ENCODE peak calls at places on chromosomes 6 and 20, in seven cellular contexts. Y is posterior vena cava; S is stimulated activated CD4-positive, alpha-beta T cell treated with anti-CD3 and anti-CD28 coated beads, Interleukin-15, amount 100 ng/mL, for 1 hour; Z is transverse colon; X is lung microvascular endothelial cell; I is occipital lobe; V is progenitor cell of endocrine pancreas. Q is an unnamed sample.

GRCh38 chr6:14671261-14671681 is 553.7 kb downstream of the CD83 start:
- DNase-seq in Y (no peak), S (no peak), Z (no peak), X (no peak), I (no peak), V (no peak), Q (no peak)

GRCh38 chr20:41482647-41483552 is 116.3 kb upstream of the EMILIN3 start:
- DNase-seq in Y (no peak), S (no peak), Z (no peak), X (peak), I (no peak), V (no peak), Q (no peak)

GRCh38 chr6:151285121-151285520 is 45.4 kb downstream of the AKAP12 start:
- DNase-seq in Y (no peak), S (no peak), Z (no peak), X (peak), I (no peak), V (no peak), Q (no peak)

GRCh38 chr6:33578588-33579011 is 1.5 kb downstream of the BAK1 start:
- DNase-seq in Y (no peak), S (no peak), Z (peak), X (peak), I (no peak), V (no peak), Q (peak)

GRCh38 chr6:2450546-2450945 is 205.1 kb upstream of the GMDS start:
- DNase-seq in Y (no peak), S (no peak), Z (peak), X (no peak), I (no peak), V (no peak), Q (no peak)

GRCh38 chr20:45873409-45874116 is 7.5 kb upstream of the ZSWIM1 start:
- DNase-seq in Y (no peak), S (no peak), Z (no peak), X (no peak), I (no peak), V (no peak), Q (no peak)

GRCh38 chr6:4635666-4636065 is 140.5 kb upstream of the CDYL start:
- DNase-seq in Y (no peak), S (no peak), Z (no peak), X (no peak), I (no peak), V (no peak), Q (no peak)

GRCh38 chr6:88013015-88013414 is 34.6 kb upstream of the SPACA1 start:
- DNase-seq in Y (no peak), S (no peak), Z (no peak), X (peak), I (no peak), V (no peak), Q (no peak)

GRCh38 chr6:157242791-157243190 is 80.5 kb downstream of the TMEM242 start:
- DNase-seq in Y (peak), S (no peak), Z (no peak), X (no peak), I (no peak), V (no peak), Q (no peak)

GRCh38 chr20:32333988-32334885 is 23.9 kb upstream of the ASXL1 start:
- DNase-seq in Y (peak), S (peak), Z (peak), X (peak), I (peak), V (no peak), Q (peak)

GRCh38 chr6:56235245-56235644 is 12.1 kb downstream of the COL21A1 start:
- DNase-seq in Y (no peak), S (no peak), Z (no peak), X (peak), I (no peak), V (no peak), Q (no peak)

GRCh38 chr6:73152998-73153757 is 72.1 kb downstream of the KHDC1L start:
- DNase-seq in Y (no peak), S (no peak), Z (no peak), X (no peak), I (no peak), V (no peak), Q (no peak)

GRCh38 chr6:158269657-158270056 is 42.6 kb upstream of the TULP4 start:
- DNase-seq in Y (no peak), S (no peak), Z (no peak), X (no peak), I (no peak), V (no peak), Q (no peak)

GRCh38 chr6:157089258-157089657 is 234.1 kb downstream of the TMEM242 start:
- DNase-seq in Y (no peak), S (no peak), Z (no peak), X (peak), I (no peak), V (no peak), Q (no peak)

GRCh38 chr6:116595247-116595646 is 21.0 kb upstream of the RSPH4A start:
- DNase-seq in Y (no peak), S (no peak), Z (no peak), X (no peak), I (no peak), V (no peak), Q (no peak)

GRCh38 chr6:156562019-156562418 is 215.2 kb upstream of the ARID1B start:
- DNase-seq in Y (no peak), S (no peak), Z (no peak), X (no peak), I (no peak), V (no peak), Q (no peak)

GRCh38 chr6:139422105-139423036 is 47.9 kb upstream of the CITED2 start:
- DNase-seq in Y (no peak), S (no peak), Z (no peak), X (no peak), I (no peak), V (no peak), Q (no peak)

GRCh38 chr6:149961728-149962425 is 1.9 kb upstream of the ULBP1 start:
- DNase-seq in Y (peak), S (no peak), Z (no peak), X (peak), I (no peak), V (no peak), Q (no peak)

GRCh38 chr20:36082516-36082915 is 72.0 kb upstream of the EPB41L1 start:
- DNase-seq in Y (no peak), S (no peak), Z (no peak), X (no peak), I (no peak), V (no peak), Q (no peak)

GRCh38 chr6:97189767-97190166 is 93.2 kb downstream of the MMS22L start:
- DNase-seq in Y (no peak), S (no peak), Z (no peak), X (peak), I (no peak), V (no peak), Q (no peak)

GRCh38 chr6:83413068-83413467 is 17.8 kb downstream of the ME1 start:
- DNase-seq in Y (no peak), S (no peak), Z (no peak), X (no peak), I (no peak), V (no peak), Q (no peak)

GRCh38 chr20:25081065-25081729 is 744 bp downstream of the VSX1 start:
- DNase-seq in Y (peak), S (no peak), Z (no peak), X (no peak), I (no peak), V (peak), Q (no peak)

GRCh38 chr6:77430506-77430905 is 32.8 kb downstream of the HTR1B start:
- DNase-seq in Y (no peak), S (no peak), Z (no peak), X (no peak), I (no peak), V (no peak), Q (no peak)

GRCh38 chr6:132962936-132963579 is 148.7 kb downstream of the RPS12 start:
- DNase-seq in Y (peak), S (peak), Z (peak), X (peak), I (no peak), V (peak), Q (no peak)

GRCh38 chr20:46999821-47000465 is 105.3 kb downstream of the EYA2 start:
- DNase-seq in Y (no peak), S (no peak), Z (no peak), X (no peak), I (no peak), V (no peak), Q (no peak)

GRCh38 chr6:40349092-40349491 is 238.1 kb downstream of the LRFN2 start:
- DNase-seq in Y (no peak), S (no peak), Z (no peak), X (no peak), I (no peak), V (peak), Q (no peak)

GRCh38 chr6:79375635-79376425 is 141.3 kb upstream of the HMGN3 start:
- DNase-seq in Y (no peak), S (no peak), Z (no peak), X (no peak), I (no peak), V (no peak), Q (no peak)

GRCh38 chr20:53345536-53346070 is 248.0 kb downstream of the ZNF217 start:
- DNase-seq in Y (no peak), S (no peak), Z (no peak), X (no peak), I (no peak), V (no peak), Q (no peak)

GRCh38 chr20:21615617-21616080 is 89.8 kb upstream of the PAX1 start:
- DNase-seq in Y (no peak), S (no peak), Z (peak), X (peak), I (peak), V (peak), Q (no peak)

GRCh38 chr20:1474325-1474724 is 7.7 kb upstream of the NSFL1C start:
- DNase-seq in Y (no peak), S (no peak), Z (no peak), X (no peak), I (no peak), V (no peak), Q (no peak)

GRCh38 chr6:135853227-135853626 is 1.7 kb downstream of the PDE7B start:
- DNase-seq in Y (no peak), S (no peak), Z (no peak), X (no peak), I (no peak), V (no peak), Q (no peak)

GRCh38 chr6:134995536-134995935 is 45.6 kb upstream of the ALDH8A1 start:
- DNase-seq in Y (no peak), S (no peak), Z (no peak), X (peak), I (no peak), V (no peak), Q (no peak)

GRCh38 chr6:83096791-83097190 is 29.3 kb downstream of the DOP1A start:
- DNase-seq in Y (no peak), S (no peak), Z (no peak), X (no peak), I (no peak), V (no peak), Q (no peak)

Q was measured in T-helper 22 cell.